ENCODE peak calls at places on chromosomes 11 and 22, in six cellular contexts. H is left cardiac atrium, W is GM13977, Y is cardiac fibroblast, U is NCI-H1930, L is epithelial cell of proximal tubule. S is an unnamed sample.

GRCh38 chr11:131002145-131002544 is 85.9 kb upstream of the SNX19 start:
- DNase-seq in H (no peak), W (no peak), Y (no peak), U (no peak), L (no peak), S (no peak)

GRCh38 chr11:121703166-121703565 is 250.4 kb upstream of the SORL1-AS1 start:
- DNase-seq in H (no peak), W (no peak), Y (no peak), U (no peak), L (no peak), S (no peak)

GRCh38 chr11:67411785-67412152 is 3.7 kb upstream of the CARNS1 start:
- DNase-seq in H (no peak), W (no peak), Y (no peak), U (no peak), L (no peak), S (no peak)

GRCh38 chr22:47160781-47161520 is 398.5 kb downstream of the TBC1D22A start:
- DNase-seq in H (no peak), W (no peak), Y (no peak), U (no peak), L (no peak), S (no peak)

GRCh38 chr11:117835576-117835975 is 11.0 kb upstream of the FXYD2 start:
- DNase-seq in H (no peak), W (no peak), Y (no peak), U (no peak), L (no peak), S (no peak)

GRCh38 chr11:79414644-79415317 is 26.0 kb downstream of the TENM4 start:
- DNase-seq in H (no peak), W (no peak), Y (peak), U (no peak), L (peak), S (no peak)

GRCh38 chr22:24444729-24445466 is 17.5 kb downstream of the ADORA2A start:
- DNase-seq in H (no peak), W (no peak), Y (no peak), U (no peak), L (no peak), S (no peak)

GRCh38 chr11:69530278-69531070 is 49.0 kb downstream of the LINC01488 start:
- DNase-seq in H (peak), W (no peak), Y (no peak), U (no peak), L (no peak), S (no peak)

GRCh38 chr11:124670732-124671131 is 2.8 kb downstream of the SIAE start:
- DNase-seq in H (no peak), W (no peak), Y (peak), U (no peak), L (no peak), S (no peak)

GRCh38 chr22:48743601-48744282 is 1083.9 kb downstream of the BRD1 start:
- DNase-seq in H (no peak), W (peak), Y (no peak), U (no peak), L (no peak), S (no peak)

GRCh38 chr11:107683807-107684206 is 28.0 kb downstream of the SLN start:
- DNase-seq in H (no peak), W (no peak), Y (peak), U (no peak), L (no peak), S (no peak)

GRCh38 chr11:12420706-12421105 is 43.3 kb downstream of the PARVA start:
- DNase-seq in H (no peak), W (no peak), Y (no peak), U (no peak), L (no peak), S (no peak)

GRCh38 chr22:20580179-20580578 is 72.8 kb downstream of the MED15 start:
- DNase-seq in H (no peak), W (no peak), Y (no peak), U (no peak), L (no peak), S (no peak)

GRCh38 chr11:64100345-64100744 is 64.6 kb downstream of the FLRT1 start:
- DNase-seq in H (no peak), W (peak), Y (no peak), U (no peak), L (no peak), S (no peak)

GRCh38 chr11:66328307-66329144 is 7.7 kb downstream of the RIN1 start:
- DNase-seq in H (peak), W (peak), Y (peak), U (peak), L (no peak), S (no peak)

GRCh38 chr11:118343981-118344521 is at the start of gene CD3G:
- DNase-seq in H (no peak), W (no peak), Y (no peak), U (no peak), L (no peak), S (no peak)

GRCh38 chr11:60155928-60156327 is 27.0 kb downstream of the MS4A6A start:
- DNase-seq in H (no peak), W (no peak), Y (no peak), U (no peak), L (no peak), S (no peak)

GRCh38 chr11:83019888-83020579 is 51.7 kb downstream of the RAB30 start:
- DNase-seq in H (peak), W (no peak), Y (no peak), U (no peak), L (no peak), S (no peak)

GRCh38 chr11:12216542-12217422 is 106.4 kb downstream of the MICAL2 start:
- DNase-seq in H (peak), W (no peak), Y (no peak), U (no peak), L (no peak), S (no peak)

GRCh38 chr11:15976433-15977045 is 379.8 kb downstream of the SOX6 start:
- DNase-seq in H (no peak), W (no peak), Y (peak), U (no peak), L (no peak), S (no peak)

GRCh38 chr11:27233654-27234042 is 129.4 kb downstream of the CCDC34 start:
- DNase-seq in H (no peak), W (no peak), Y (no peak), U (no peak), L (no peak), S (no peak)

GRCh38 chr11:76691655-76692054 is 21.1 kb upstream of the LRRC32 start:
- DNase-seq in H (no peak), W (no peak), Y (no peak), U (no peak), L (no peak), S (no peak)

GRCh38 chr22:41300661-41301060 is 664 bp upstream of the ZC3H7B start:
- DNase-seq in H (no peak), W (no peak), Y (no peak), U (no peak), L (no peak), S (no peak)

GRCh38 chr11:128890543-128891409 is at the start of gene KCNJ5:
- DNase-seq in H (peak), W (no peak), Y (no peak), U (no peak), L (no peak), S (no peak)

GRCh38 chr22:44000123-44000522 is 24.0 kb upstream of the PARVB start:
- DNase-seq in H (no peak), W (no peak), Y (no peak), U (no peak), L (no peak), S (no peak)

GRCh38 chr22:46657996-46658947 is 38.1 kb downstream of the GRAMD4 start:
- DNase-seq in H (no peak), W (no peak), Y (no peak), U (no peak), L (no peak), S (no peak)